ENCODE peak calls at places on chromosomes 13 and 19, in four cellular contexts. B is GM23338, U is right lobe of liver, V is heart right ventricle. C is an unnamed sample. For H3K27me3, the result is how much of the 10 kb centered on the place peaks cover.

GRCh38 chr19:662207-662961 is 630 bp downstream of the RNF126 start:
- DNase-seq in V (no peak), B (peak), U (peak), C (peak)

GRCh38 chr13:77375554-77375953 is 48.7 kb upstream of the MYCBP2 start:
- DNase-seq in V (no peak), U (no peak), B (no peak), C (no peak)

GRCh38 chr19:38319421-38320258 is at the start of gene KCNK6:
- DNase-seq in V (peak), B (peak), U (peak), C (peak)

GRCh38 chr13:52848455-52849190 is at the start of gene PCDH8:
- DNase-seq in B (peak), V (no peak), U (no peak), C (no peak)

GRCh38 chr19:8506402-8506957 is 4.0 kb upstream of the PRAM1 start:
- DNase-seq in B (peak), V (no peak), U (no peak), C (no peak)

GRCh38 chr19:18002347-18002850 is 5.6 kb upstream of the ARRDC2 start:
- DNase-seq in U (peak), B (no peak), V (peak), C (peak)

GRCh38 chr19:16095071-16095571 is 16.6 kb upstream of the RAB8A start:
- DNase-seq in U (no peak), B (no peak), V (peak), C (no peak)

GRCh38 chr13:100394005-100394695 is 194.4 kb downstream of the GGACT start:
- DNase-seq in U (no peak), B (no peak), V (no peak), C (no peak)

GRCh38 chr19:58248886-58249285 is 20.2 kb downstream of the ZNF544 start:
- DNase-seq in B (no peak), V (no peak), U (no peak), C (no peak)

GRCh38 chr13:76696370-76696769 is 189.8 kb downstream of the KCTD12 start:
- DNase-seq in V (no peak), U (no peak), B (no peak), C (no peak)

GRCh38 chr13:49357694-49358093 is 86.2 kb downstream of the CAB39L start:
- DNase-seq in U (no peak), B (no peak), V (no peak), C (no peak)

GRCh38 chr19:6035026-6035425 is 57.1 kb upstream of the RANBP3 start:
- DNase-seq in B (no peak), U (peak), V (no peak), C (no peak)

GRCh38 chr19:8526345-8527062 is 12.5 kb upstream of the ZNF414 start:
- DNase-seq in U (peak), B (peak), V (peak), C (peak)

GRCh38 chr13:73849292-73849691 is 284.9 kb downstream of the KLF12 start:
- DNase-seq in B (peak), U (no peak), V (no peak), C (no peak)

GRCh38 chr13:36088001-36088400 is 43.2 kb downstream of the DCLK1 start:
- DNase-seq in U (no peak), V (no peak), B (no peak), C (no peak)

GRCh38 chr19:45729774-45730388 is 815 bp downstream of the FBXO46 start:
- DNase-seq in V (no peak), U (no peak), B (peak), C (no peak)

GRCh38 chr19:41223431-41224234 is 4.6 kb downstream of the AXL start:
- DNase-seq in V (no peak), U (no peak), B (peak), C (peak)

GRCh38 chr19:37513397-37513796 is 6.7 kb downstream of the ZNF793 start:
- DNase-seq in B (no peak), V (no peak), U (no peak), C (no peak)

GRCh38 chr19:3229346-3229743 is 4.9 kb downstream of the CELF5 start:
- DNase-seq in B (no peak), V (no peak), U (no peak), C (no peak)

GRCh38 chr13:19838726-19839342 is 24.6 kb downstream of the ZMYM5 start:
- DNase-seq in B (no peak), U (no peak), V (no peak), C (no peak)

GRCh38 chr13:71770710-71771109 is 96.3 kb downstream of the DACH1 start:
- DNase-seq in V (no peak), B (no peak), U (no peak), C (no peak)

GRCh38 chr19:34120846-34121639 is 51.3 kb upstream of the LSM14A start:
- DNase-seq in U (peak), B (peak), V (no peak), C (no peak)

GRCh38 chr13:87123987-87124784 is 547.0 kb upstream of the SLITRK5 start:
- DNase-seq in B (peak), V (peak), U (no peak), C (no peak)

DNA sequence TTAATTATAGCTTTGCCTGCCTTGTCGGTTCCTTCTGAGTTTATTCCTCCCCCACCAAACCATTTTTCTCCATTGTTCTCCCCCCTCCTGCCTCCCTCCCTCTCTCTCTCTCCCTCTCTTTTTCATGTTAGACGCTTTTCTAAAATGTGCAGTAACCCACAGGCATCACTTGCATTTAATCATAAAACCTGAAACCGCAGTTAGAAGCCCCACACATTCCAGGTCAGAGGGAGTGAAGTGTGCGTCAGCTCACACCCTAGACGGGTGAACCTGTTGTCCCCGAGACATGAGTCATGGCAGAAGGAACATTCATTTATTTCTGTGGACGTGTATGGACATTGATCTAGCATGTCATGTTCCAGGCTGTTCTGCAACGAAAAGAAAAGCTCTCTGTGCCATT is 19.9 kb downstream of the ONECUT3 start:
- DNase-seq in V (no peak), U (no peak), B (no peak), C (no peak)
- H3K27me3 ChIP-seq in V (half or more), U (under half), B (half or more), C (under half)

GRCh38 chr13:111530137-111530536 is 209.7 kb downstream of the TEX29 start:
- DNase-seq in B (no peak), U (no peak), V (no peak), C (no peak)
- H3K27me3 ChIP-seq in B (under half), U (under half), V (half or more), C (under half)

GRCh38 chr19:42695811-42696503 is 44.3 kb downstream of the PSG3 start:
- DNase-seq in U (no peak), V (no peak), B (no peak), C (no peak)

GRCh38 chr19:42693760-42694350 is 46.4 kb downstream of the PSG3 start:
- DNase-seq in B (peak), U (peak), V (no peak), C (no peak)

GRCh38 chr19:42697884-42698283 is 42.4 kb downstream of the PSG3 start:
- DNase-seq in B (no peak), U (no peak), V (no peak), C (no peak)
- H3K27me3 ChIP-seq in B (under half), U (under half), V (under half), C (under half)

DNA sequence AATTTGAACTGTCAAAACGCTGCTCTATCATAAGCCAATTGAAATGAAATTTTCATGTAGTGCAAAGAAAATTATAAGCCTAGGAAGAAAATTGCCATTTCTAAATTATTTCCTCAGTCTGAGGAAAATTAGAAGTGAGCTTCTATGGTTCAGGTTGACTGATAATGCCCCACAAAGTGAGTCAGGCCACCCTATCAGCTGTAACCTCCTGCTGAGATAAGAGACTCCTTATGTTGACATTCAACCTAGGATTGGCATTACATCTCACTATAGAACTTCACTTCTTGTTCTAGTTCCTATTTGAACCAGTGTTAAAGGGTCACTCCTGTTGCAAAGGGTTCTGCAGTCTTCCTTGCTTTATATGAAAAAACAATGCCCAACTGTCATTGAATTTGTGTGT is 32.6 kb upstream of the RFC3 start:
- DNase-seq in B (no peak), U (no peak), V (no peak), C (no peak)
- H3K27me3 ChIP-seq in B (under half), U (under half), V (under half), C (under half)

DNA sequence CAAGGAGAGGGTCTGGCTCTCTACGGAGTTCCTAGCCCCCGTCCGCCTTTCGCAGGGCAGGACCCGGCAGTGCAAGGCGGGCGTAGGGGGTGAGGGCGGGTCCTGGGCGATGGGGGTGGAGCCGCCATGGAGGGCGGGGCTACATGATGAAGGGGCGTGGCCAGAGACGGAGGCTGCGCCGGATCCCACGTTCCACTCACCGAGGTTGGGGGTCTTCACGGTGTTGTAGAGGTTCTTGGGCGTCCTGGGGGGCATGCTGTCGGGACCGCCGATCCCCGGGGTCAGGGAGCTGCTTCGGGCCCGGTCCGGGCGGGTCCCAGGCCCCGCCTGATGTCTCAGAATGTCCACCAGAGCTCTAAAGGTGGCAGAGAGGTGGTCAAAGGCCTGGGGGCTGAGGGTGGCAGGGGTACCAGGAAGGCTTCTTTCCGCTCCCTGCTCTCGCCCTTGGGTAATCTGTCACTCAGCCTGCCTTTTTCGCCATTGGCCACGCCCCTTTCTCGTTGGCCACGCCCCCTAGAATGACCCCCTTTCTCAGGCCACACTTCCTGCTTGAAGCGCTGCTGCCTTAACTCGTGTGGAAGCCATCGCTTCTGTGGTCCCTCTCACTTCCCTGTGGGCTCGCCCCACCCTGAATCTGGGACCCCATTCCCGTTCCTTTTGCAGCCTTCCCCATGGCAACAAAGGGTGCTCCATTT is 2.5 kb downstream of the SHISA7 start:
- DNase-seq in B (peak), U (no peak), V (no peak), C (no peak)
- H3K27me3 ChIP-seq in B (half or more), U (under half), V (half or more), C (under half)

GRCh38 chr19:53998223-53998622 is 6.8 kb downstream of the CACNG6 start:
- DNase-seq in B (peak), U (no peak), V (no peak), C (no peak)
- H3K27me3 ChIP-seq in B (half or more), U (under half), V (half or more), C (under half)

GRCh38 chr19:14774373-14774772 is 4.0 kb downstream of the ADGRE2 start:
- DNase-seq in B (no peak), U (no peak), V (no peak), C (no peak)

GRCh38 chr19:14772995-14773394 is 5.4 kb downstream of the ADGRE2 start:
- DNase-seq in U (no peak), B (no peak), V (no peak), C (no peak)

GRCh38 chr19:14770944-14771839 is 7.2 kb downstream of the ADGRE2 start:
- DNase-seq in B (no peak), U (no peak), V (no peak), C (no peak)

GRCh38 chr19:14770136-14770535 is 8.2 kb downstream of the ADGRE2 start:
- DNase-seq in V (no peak), U (no peak), B (no peak), C (no peak)

GRCh38 chr19:14772467-14772866 is 5.9 kb downstream of the ADGRE2 start:
- DNase-seq in B (no peak), V (no peak), U (no peak), C (no peak)
- H3K27me3 ChIP-seq in B (under half), V (under half), U (under half), C (under half)

GRCh38 chr13:42048625-42049453 is at the start of gene DGKH:
- DNase-seq in V (peak), U (peak), B (peak), C (peak)

GRCh38 chr13:42049454-42049780 is 969 bp downstream of the DGKH start:
- DNase-seq in V (no peak), B (no peak), U (no peak), C (no peak)

GRCh38 chr13:42048323-42048624 is 174 bp upstream of the DGKH start:
- DNase-seq in U (no peak), B (peak), V (no peak), C (no peak)

GRCh38 chr13:42046448-42046847 is 2.0 kb upstream of the DGKH start:
- DNase-seq in U (no peak), V (no peak), B (no peak), C (no peak)

DNA sequence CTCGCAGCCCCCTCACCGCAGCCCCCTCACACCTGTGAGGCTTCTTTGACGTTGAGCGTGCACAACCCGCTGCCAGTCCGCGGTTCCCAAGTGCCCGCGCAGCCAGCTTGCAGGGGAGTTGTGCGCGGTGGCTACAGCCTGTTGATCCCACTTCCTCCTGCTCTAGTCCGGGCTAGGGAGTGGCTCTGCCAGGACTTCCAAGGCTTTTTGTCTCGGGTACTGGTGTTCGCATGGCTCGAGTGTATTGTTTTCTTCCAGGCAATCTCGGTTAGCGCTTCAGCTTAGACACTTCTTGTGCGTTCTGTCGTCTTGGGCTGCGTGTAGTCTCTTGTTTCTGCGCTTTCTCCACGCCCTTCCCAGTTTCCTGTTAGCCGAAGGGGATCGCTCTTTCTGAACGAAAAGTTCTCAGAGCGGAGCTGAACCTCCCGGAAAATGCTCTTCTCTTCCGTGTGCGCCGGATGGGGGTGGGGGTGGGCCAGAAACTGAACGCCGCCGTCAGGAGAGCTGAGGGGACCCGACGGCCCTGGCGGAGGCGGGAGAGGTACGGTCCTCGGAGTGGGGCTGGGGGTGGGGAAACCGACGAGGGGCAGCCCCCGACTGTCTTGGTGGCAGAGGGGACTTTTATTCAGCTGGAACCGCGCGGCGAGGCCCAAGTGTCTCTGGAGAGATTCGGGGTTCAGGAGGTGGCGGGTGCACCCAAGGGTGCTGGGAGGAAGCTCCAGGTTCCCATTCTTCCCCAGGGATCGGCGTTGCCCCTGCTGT is 706 bp upstream of the DGKH start:
- DNase-seq in B (peak), V (peak), U (peak), C (peak)
- H3K27me3 ChIP-seq in B (half or more), V (under half), U (under half), C (under half)

GRCh38 chr13:26920614-26921355 is 160.2 kb upstream of the GPR12 start:
- DNase-seq in V (no peak), B (no peak), U (no peak), C (no peak)
- H3K27me3 ChIP-seq in V (under half), B (under half), U (under half), C (under half)

DNA sequence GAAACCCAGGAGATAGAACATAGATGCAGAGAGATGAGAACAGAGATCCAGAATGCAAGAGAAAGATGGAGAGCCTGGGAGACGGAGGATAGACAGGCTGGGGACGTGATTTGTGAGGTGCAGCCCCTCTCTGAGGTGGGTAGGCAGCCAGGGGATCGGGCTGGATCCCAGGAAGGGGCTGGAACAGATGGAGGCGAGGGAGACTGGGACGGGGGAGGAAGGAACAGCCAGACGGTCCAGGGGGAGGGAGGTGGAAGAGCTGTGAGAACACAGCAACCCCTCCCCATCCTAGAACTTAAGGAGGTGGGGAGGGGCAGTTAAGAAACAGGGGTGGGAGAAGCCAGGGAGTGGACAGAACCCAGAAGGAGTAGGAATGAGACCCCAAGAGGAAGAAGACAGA is 3.1 kb downstream of the SLC17A7 start:
- DNase-seq in B (no peak), U (no peak), V (no peak), C (no peak)
- H3K27me3 ChIP-seq in B (half or more), U (under half), V (half or more), C (under half)

C was measured in psoas muscle.